ENCODE peak calls at places on chromosomes 2 and 18, in seven cellular contexts. Z is mammary epithelial cell, V is cardiac muscle cell, D is T1000, E is Kasumi-1, N is Panc1, T is GDM1. O is an unnamed sample.

GRCh38 chr2:7919510-7919909 is 762.3 kb upstream of the ID2 start:
- DNase-seq in Z (no peak), V (no peak), D (no peak), E (no peak), N (no peak), T (no peak), O (no peak)

GRCh38 chr2:112160591-112161250 is 22.5 kb downstream of the FBLN7 start:
- DNase-seq in Z (no peak), V (no peak), D (no peak), E (no peak), N (no peak), T (no peak), O (no peak)

GRCh38 chr2:190755796-190756415 is 107.0 kb downstream of the NAB1 start:
- DNase-seq in Z (no peak), V (no peak), D (no peak), E (peak), N (no peak), T (no peak), O (peak)

GRCh38 chr2:177489719-177490301 is 97.2 kb downstream of the AGPS start:
- DNase-seq in Z (no peak), V (peak), D (no peak), E (peak), N (no peak), T (no peak), O (peak)

GRCh38 chr2:240275386-240275785 is 134.9 kb upstream of the OTOS start:
- DNase-seq in Z (peak), V (no peak), D (no peak), E (no peak), N (no peak), T (no peak), O (no peak)

GRCh38 chr2:170354855-170355649 is 177.1 kb downstream of the MYO3B start:
- DNase-seq in Z (no peak), V (no peak), D (no peak), E (no peak), N (no peak), T (peak), O (peak)

GRCh38 chr2:201837824-201838340 is 31.5 kb downstream of the CDK15 start:
- DNase-seq in Z (no peak), V (no peak), D (no peak), E (no peak), N (no peak), T (no peak), O (no peak)

GRCh38 chr2:157692768-157693167 is 64.1 kb upstream of the ACVR1C start:
- DNase-seq in Z (peak), V (no peak), D (peak), E (no peak), N (peak), T (no peak), O (no peak)

GRCh38 chr2:240130393-240131195 is 5.5 kb downstream of the COPS9 start:
- DNase-seq in Z (no peak), V (no peak), D (no peak), E (no peak), N (no peak), T (no peak), O (no peak)

GRCh38 chr2:72325592-72326422 is 178.1 kb upstream of the CYP26B1 start:
- DNase-seq in Z (no peak), V (peak), D (no peak), E (peak), N (no peak), T (no peak), O (no peak)

GRCh38 chr2:24926602-24927252 is 6.7 kb upstream of the ADCY3 start:
- DNase-seq in Z (no peak), V (no peak), D (no peak), E (no peak), N (no peak), T (no peak), O (no peak)

GRCh38 chr2:198371902-198372611 is 567.7 kb downstream of the PLCL1 start:
- DNase-seq in Z (peak), V (no peak), D (no peak), E (no peak), N (no peak), T (no peak), O (no peak)

GRCh38 chr2:73700111-73700510 is 37.0 kb downstream of the TPRKB start:
- DNase-seq in Z (no peak), V (no peak), D (no peak), E (no peak), N (no peak), T (no peak), O (no peak)

GRCh38 chr2:47056374-47056773 is 98.7 kb downstream of the STPG4 start:
- DNase-seq in Z (no peak), V (no peak), D (no peak), E (no peak), N (no peak), T (no peak), O (no peak)

GRCh38 chr2:223537669-223538601 is 64.2 kb downstream of the SCG2 start:
- DNase-seq in Z (no peak), V (peak), D (no peak), E (no peak), N (no peak), T (no peak), O (peak)

GRCh38 chr2:162261032-162261945 is 18.0 kb upstream of the FAP start:
- DNase-seq in Z (peak), V (no peak), D (no peak), E (peak), N (no peak), T (peak), O (no peak)

GRCh38 chr2:1748741-1749488 is 4.6 kb upstream of the PXDN start:
- DNase-seq in Z (no peak), V (no peak), D (no peak), E (no peak), N (no peak), T (no peak), O (no peak)

GRCh38 chr18:37260367-37261093 is 305.1 kb downstream of the CELF4 start:
- DNase-seq in Z (no peak), V (no peak), D (no peak), E (no peak), N (no peak), T (no peak), O (no peak)

GRCh38 chr18:44599409-44599808 is 81.3 kb upstream of the SETBP1 start:
- DNase-seq in Z (no peak), V (no peak), D (no peak), E (no peak), N (no peak), T (no peak), O (peak)

GRCh38 chr18:37575646-37576045 is 10.0 kb upstream of the CELF4 start:
- DNase-seq in Z (no peak), V (no peak), D (no peak), E (no peak), N (no peak), T (no peak), O (peak)

GRCh38 chr2:65997941-65998340 is 437.0 kb upstream of the MEIS1 start:
- DNase-seq in Z (no peak), V (no peak), D (no peak), E (no peak), N (no peak), T (no peak), O (no peak)

GRCh38 chr18:12857991-12858544 is 26.0 kb downstream of the PTPN2 start:
- DNase-seq in Z (no peak), V (no peak), D (no peak), E (no peak), N (no peak), T (no peak), O (no peak)

GRCh38 chr2:206211657-206212255 is 52.1 kb downstream of the EEF1B2 start:
- DNase-seq in Z (peak), V (no peak), D (no peak), E (no peak), N (no peak), T (no peak), O (peak)

GRCh38 chr18:10304853-10305252 is 149.6 kb upstream of the APCDD1 start:
- DNase-seq in Z (peak), V (no peak), D (no peak), E (no peak), N (no peak), T (no peak), O (no peak)

GRCh38 chr2:198374375-198375072 is 570.1 kb downstream of the PLCL1 start:
- DNase-seq in Z (peak), V (peak), D (peak), E (peak), N (peak), T (peak), O (peak)

GRCh38 chr2:171741189-171741588 is 53.9 kb downstream of the DYNC1I2 start:
- DNase-seq in Z (peak), V (no peak), D (no peak), E (peak), N (no peak), T (no peak), O (no peak)

GRCh38 chr2:18380316-18380715 is 180.1 kb downstream of the RDH14 start:
- DNase-seq in Z (no peak), V (no peak), D (no peak), E (no peak), N (no peak), T (no peak), O (no peak)

GRCh38 chr2:180240774-180241173 is 233.7 kb upstream of the CWC22 start:
- DNase-seq in Z (peak), V (no peak), D (no peak), E (peak), N (peak), T (no peak), O (no peak)

GRCh38 chr2:134845719-134846118 is 7.3 kb downstream of the ACMSD start:
- DNase-seq in Z (peak), V (no peak), D (peak), E (no peak), N (no peak), T (no peak), O (no peak)

GRCh38 chr18:76874643-76875389 is 52.5 kb downstream of the ZNF236 start:
- DNase-seq in Z (no peak), V (no peak), D (no peak), E (no peak), N (no peak), T (no peak), O (no peak)

GRCh38 chr2:238652771-238653157 is 195.1 kb upstream of the TWIST2 start:
- DNase-seq in Z (no peak), V (no peak), D (no peak), E (no peak), N (no peak), T (no peak), O (no peak)

GRCh38 chr2:16243411-16243996 is 303.2 kb downstream of the MYCN start:
- DNase-seq in Z (no peak), V (no peak), D (no peak), E (no peak), N (no peak), T (no peak), O (no peak)

GRCh38 chr2:202426751-202427150 is 50.6 kb downstream of the BMPR2 start:
- DNase-seq in Z (no peak), V (no peak), D (no peak), E (peak), N (no peak), T (no peak), O (no peak)

GRCh38 chr18:10515456-10515855 is 10.4 kb upstream of the NAPG start:
- DNase-seq in Z (peak), V (no peak), D (no peak), E (no peak), N (no peak), T (no peak), O (no peak)

GRCh38 chr2:119323459-119323858 is 43.2 kb downstream of the C2orf76 start:
- DNase-seq in Z (peak), V (no peak), D (no peak), E (no peak), N (no peak), T (no peak), O (no peak)

GRCh38 chr2:42840760-42841159 is 48.4 kb upstream of the HAAO start:
- DNase-seq in Z (no peak), V (no peak), D (no peak), E (no peak), N (no peak), T (no peak), O (no peak)

GRCh38 chr2:18898271-18898670 is 308.9 kb upstream of the NT5C1B start:
- DNase-seq in Z (no peak), V (no peak), D (no peak), E (no peak), N (no peak), T (no peak), O (no peak)

O was measured in NCI-H2227 treated with DMSO at 0.1 percent for 48 hours.